ENCODE peak calls at places on chromosomes 12 and 14, in six cellular contexts. One of them, this sample, is unnamed.

GRCh38 chr12:52210186-52210924 is 18.5 kb upstream of the KRT80 start:
- DNase-seq in aorta: no peak
- DNase-seq in A549: peak
- DNase-seq in heart right ventricle: no peak
- DNase-seq in lung: no peak
- DNase-seq in tibial artery: peak
- DNase-seq in this sample: peak

GRCh38 chr12:67069451-67070306 is 199.5 kb upstream of the CAND1 start:
- DNase-seq in aorta: no peak
- DNase-seq in A549: peak
- DNase-seq in heart right ventricle: no peak
- DNase-seq in lung: peak
- DNase-seq in tibial artery: peak
- DNase-seq in this sample: no peak

GRCh38 chr12:123478762-123479161 is 20.8 kb downstream of the SNRNP35 start:
- DNase-seq in aorta: peak
- DNase-seq in A549: no peak
- DNase-seq in heart right ventricle: peak
- DNase-seq in lung: no peak
- DNase-seq in tibial artery: peak
- DNase-seq in this sample: peak

GRCh38 chr12:13097526-13097925 is 5.9 kb downstream of the GSG1 start:
- DNase-seq in aorta: peak
- DNase-seq in A549: no peak
- DNase-seq in heart right ventricle: no peak
- DNase-seq in lung: no peak
- DNase-seq in tibial artery: no peak
- DNase-seq in this sample: no peak

GRCh38 chr12:72792889-72793288 is 520.7 kb downstream of the TRHDE start:
- DNase-seq in aorta: no peak
- DNase-seq in A549: no peak
- DNase-seq in heart right ventricle: no peak
- DNase-seq in lung: no peak
- DNase-seq in tibial artery: no peak
- DNase-seq in this sample: no peak

GRCh38 chr14:99514552-99515300 is 33.5 kb downstream of the CCNK start:
- DNase-seq in aorta: peak
- DNase-seq in A549: no peak
- DNase-seq in heart right ventricle: no peak
- DNase-seq in lung: no peak
- DNase-seq in tibial artery: peak
- DNase-seq in this sample: no peak

GRCh38 chr12:26204612-26205289 is 9.4 kb downstream of the SSPN start:
- DNase-seq in aorta: no peak
- DNase-seq in A549: no peak
- DNase-seq in heart right ventricle: no peak
- DNase-seq in lung: no peak
- DNase-seq in tibial artery: no peak
- DNase-seq in this sample: no peak

GRCh38 chr14:38243696-38244250 is 12.1 kb downstream of the CLEC14A start:
- DNase-seq in aorta: no peak
- DNase-seq in A549: no peak
- DNase-seq in heart right ventricle: no peak
- DNase-seq in lung: no peak
- DNase-seq in tibial artery: no peak
- DNase-seq in this sample: no peak

GRCh38 chr14:96176811-96177211 is 27.8 kb upstream of the BDKRB2 start:
- DNase-seq in aorta: no peak
- DNase-seq in A549: no peak
- DNase-seq in heart right ventricle: peak
- DNase-seq in lung: no peak
- DNase-seq in tibial artery: no peak
- DNase-seq in this sample: no peak

GRCh38 chr12:71014180-71014785 is 93.7 kb upstream of the PTPRR start:
- DNase-seq in aorta: no peak
- DNase-seq in A549: peak
- DNase-seq in heart right ventricle: no peak
- DNase-seq in lung: no peak
- DNase-seq in tibial artery: no peak
- DNase-seq in this sample: peak

GRCh38 chr12:52628841-52629240 is 10.5 kb upstream of the KRT73 start:
- DNase-seq in aorta: no peak
- DNase-seq in A549: no peak
- DNase-seq in heart right ventricle: no peak
- DNase-seq in lung: no peak
- DNase-seq in tibial artery: no peak
- DNase-seq in this sample: no peak

GRCh38 chr14:56008160-56008559 is 110.1 kb upstream of the PELI2 start:
- DNase-seq in aorta: no peak
- DNase-seq in A549: no peak
- DNase-seq in heart right ventricle: no peak
- DNase-seq in lung: no peak
- DNase-seq in tibial artery: no peak
- DNase-seq in this sample: no peak

GRCh38 chr14:49879683-49880204 is 13.1 kb upstream of the ARF6 start:
- DNase-seq in aorta: peak
- DNase-seq in A549: peak
- DNase-seq in heart right ventricle: peak
- DNase-seq in lung: no peak
- DNase-seq in tibial artery: no peak
- DNase-seq in this sample: no peak

GRCh38 chr12:19846561-19846960 is 407.3 kb downstream of the AEBP2 start:
- DNase-seq in aorta: no peak
- DNase-seq in A549: peak
- DNase-seq in heart right ventricle: no peak
- DNase-seq in lung: no peak
- DNase-seq in tibial artery: no peak
- DNase-seq in this sample: peak

GRCh38 chr14:24535737-24536136 is 27.7 kb upstream of the CMA1 start:
- DNase-seq in aorta: no peak
- DNase-seq in A549: no peak
- DNase-seq in heart right ventricle: no peak
- DNase-seq in lung: no peak
- DNase-seq in tibial artery: no peak
- DNase-seq in this sample: no peak

GRCh38 chr12:44224399-44224798 is 388.5 kb downstream of the TMEM117 start:
- DNase-seq in aorta: no peak
- DNase-seq in A549: no peak
- DNase-seq in heart right ventricle: no peak
- DNase-seq in lung: no peak
- DNase-seq in tibial artery: no peak
- DNase-seq in this sample: no peak

GRCh38 chr14:84375235-84375634 is 1154.7 kb upstream of the FLRT2 start:
- DNase-seq in aorta: no peak
- DNase-seq in A549: no peak
- DNase-seq in heart right ventricle: no peak
- DNase-seq in lung: no peak
- DNase-seq in tibial artery: no peak
- DNase-seq in this sample: no peak

GRCh38 chr14:104342435-104343293 is 204.3 kb downstream of the KIF26A start:
- DNase-seq in aorta: peak
- DNase-seq in A549: no peak
- DNase-seq in heart right ventricle: no peak
- DNase-seq in lung: no peak
- DNase-seq in tibial artery: peak
- DNase-seq in this sample: no peak

GRCh38 chr14:72736791-72737559 is 156.9 kb downstream of the DPF3 start:
- DNase-seq in aorta: no peak
- DNase-seq in A549: no peak
- DNase-seq in heart right ventricle: no peak
- DNase-seq in lung: no peak
- DNase-seq in tibial artery: peak
- DNase-seq in this sample: no peak

GRCh38 chr14:72558721-72559120 is 335.2 kb downstream of the DPF3 start:
- DNase-seq in aorta: no peak
- DNase-seq in A549: no peak
- DNase-seq in heart right ventricle: no peak
- DNase-seq in lung: no peak
- DNase-seq in tibial artery: no peak
- DNase-seq in this sample: peak

GRCh38 chr12:113231275-113232231 is 10.3 kb downstream of the TPCN1 start:
- DNase-seq in aorta: peak
- DNase-seq in A549: peak
- DNase-seq in heart right ventricle: no peak
- DNase-seq in lung: no peak
- DNase-seq in tibial artery: peak
- DNase-seq in this sample: peak

GRCh38 chr12:102885043-102885932 is 31.8 kb downstream of the PAH start:
- DNase-seq in aorta: no peak
- DNase-seq in A549: no peak
- DNase-seq in heart right ventricle: no peak
- DNase-seq in lung: no peak
- DNase-seq in tibial artery: no peak
- DNase-seq in this sample: no peak

GRCh38 chr14:24382103-24382377 is 14.1 kb downstream of the NFATC4 start:
- DNase-seq in aorta: no peak
- DNase-seq in A549: no peak
- DNase-seq in heart right ventricle: no peak
- DNase-seq in lung: no peak
- DNase-seq in tibial artery: no peak
- DNase-seq in this sample: no peak

GRCh38 chr12:57582440-57582839 is 8.6 kb upstream of the PIP4K2C start:
- DNase-seq in aorta: no peak
- DNase-seq in A549: no peak
- DNase-seq in heart right ventricle: no peak
- DNase-seq in lung: no peak
- DNase-seq in tibial artery: no peak
- DNase-seq in this sample: no peak

GRCh38 chr12:124940393-124941169 is 26.1 kb upstream of the UBC start:
- DNase-seq in aorta: peak
- DNase-seq in A549: peak
- DNase-seq in heart right ventricle: peak
- DNase-seq in lung: peak
- DNase-seq in tibial artery: peak
- DNase-seq in this sample: peak

GRCh38 chr12:59041241-59042121 is 121.2 kb upstream of the LRIG3 start:
- DNase-seq in aorta: no peak
- DNase-seq in A549: peak
- DNase-seq in heart right ventricle: no peak
- DNase-seq in lung: no peak
- DNase-seq in tibial artery: no peak
- DNase-seq in this sample: peak

GRCh38 chr14:21525571-21525970 is 575 bp downstream of the SALL2 start:
- DNase-seq in aorta: no peak
- DNase-seq in A549: no peak
- DNase-seq in heart right ventricle: no peak
- DNase-seq in lung: no peak
- DNase-seq in tibial artery: no peak
- DNase-seq in this sample: no peak

GRCh38 chr14:89473979-89474378 is 56.9 kb upstream of the FOXN3 start:
- DNase-seq in aorta: no peak
- DNase-seq in A549: no peak
- DNase-seq in heart right ventricle: no peak
- DNase-seq in lung: no peak
- DNase-seq in tibial artery: no peak
- DNase-seq in this sample: no peak

GRCh38 chr12:118059645-118060275 is 1.2 kb downstream of the WSB2 start:
- DNase-seq in aorta: no peak
- DNase-seq in A549: no peak
- DNase-seq in heart right ventricle: no peak
- DNase-seq in lung: no peak
- DNase-seq in tibial artery: no peak
- DNase-seq in this sample: no peak

DNA sequence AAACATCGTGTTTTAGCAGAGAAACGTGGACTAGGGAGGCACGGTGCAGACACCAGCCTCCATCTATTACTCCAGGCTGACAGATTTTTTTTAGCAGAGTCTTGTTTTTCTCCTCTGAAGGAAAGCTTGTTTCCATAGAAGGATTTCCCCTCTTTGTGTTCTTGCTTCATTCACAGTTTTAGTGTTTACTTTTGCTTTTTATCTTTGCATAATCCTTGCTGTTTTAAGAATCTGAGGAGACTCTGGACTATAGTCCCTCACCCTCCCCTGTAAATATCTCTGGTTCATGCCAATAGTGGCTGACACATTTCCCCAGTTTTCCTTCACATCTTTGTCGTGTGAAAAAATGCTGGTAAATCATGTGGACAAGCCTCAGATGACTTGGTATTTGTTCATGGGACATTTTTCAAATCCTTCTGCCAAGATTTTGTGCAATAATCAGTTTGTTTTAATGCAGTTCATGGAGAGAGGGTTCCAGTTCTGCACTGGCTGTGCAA is 39.9 kb upstream of the TMCC3 start:
- DNase-seq in aorta: no peak
- DNase-seq in A549: no peak
- DNase-seq in heart right ventricle: no peak
- DNase-seq in lung: no peak
- DNase-seq in tibial artery: no peak
- DNase-seq in this sample: no peak
- H3K27ac ChIP-seq in aorta: peak
- H3K27ac ChIP-seq in A549: peak
- H3K27ac ChIP-seq in heart right ventricle: no peak
- H3K27ac ChIP-seq in lung: peak
- H3K27ac ChIP-seq in tibial artery: peak
- H3K27ac ChIP-seq in this sample: no peak

GRCh38 chr14:58270628-58271027 is 26.0 kb downstream of the PSMA3 start:
- DNase-seq in aorta: no peak
- DNase-seq in A549: no peak
- DNase-seq in heart right ventricle: no peak
- DNase-seq in lung: no peak
- DNase-seq in tibial artery: no peak
- DNase-seq in this sample: no peak

GRCh38 chr14:58272589-58273372 is 25.6 kb upstream of the ARID4A start:
- DNase-seq in aorta: no peak
- DNase-seq in A549: peak
- DNase-seq in heart right ventricle: peak
- DNase-seq in lung: peak
- DNase-seq in tibial artery: no peak
- DNase-seq in this sample: no peak

GRCh38 chr14:58276208-58276607 is 22.1 kb upstream of the ARID4A start:
- DNase-seq in aorta: no peak
- DNase-seq in A549: no peak
- DNase-seq in heart right ventricle: no peak
- DNase-seq in lung: no peak
- DNase-seq in tibial artery: no peak
- DNase-seq in this sample: no peak

GRCh38 chr14:58278177-58278576 is 20.2 kb upstream of the ARID4A start:
- DNase-seq in aorta: no peak
- DNase-seq in A549: no peak
- DNase-seq in heart right ventricle: no peak
- DNase-seq in lung: no peak
- DNase-seq in tibial artery: no peak
- DNase-seq in this sample: no peak

GRCh38 chr14:58275527-58276190 is 22.7 kb upstream of the ARID4A start:
- DNase-seq in aorta: no peak
- DNase-seq in A549: no peak
- DNase-seq in heart right ventricle: no peak
- DNase-seq in lung: no peak
- DNase-seq in tibial artery: no peak
- DNase-seq in this sample: no peak
- H3K27ac ChIP-seq in aorta: no peak
- H3K27ac ChIP-seq in A549: no peak
- H3K27ac ChIP-seq in heart right ventricle: no peak
- H3K27ac ChIP-seq in lung: no peak
- H3K27ac ChIP-seq in tibial artery: no peak
- H3K27ac ChIP-seq in this sample: no peak

GRCh38 chr12:6221146-6221545 is 20.9 kb downstream of the CD9 start:
- DNase-seq in aorta: no peak
- DNase-seq in A549: no peak
- DNase-seq in heart right ventricle: no peak
- DNase-seq in lung: no peak
- DNase-seq in tibial artery: no peak
- DNase-seq in this sample: no peak
- H3K27ac ChIP-seq in aorta: peak
- H3K27ac ChIP-seq in A549: no peak
- H3K27ac ChIP-seq in heart right ventricle: peak
- H3K27ac ChIP-seq in lung: no peak
- H3K27ac ChIP-seq in tibial artery: peak
- H3K27ac ChIP-seq in this sample: no peak

GRCh38 chr12:16449459-16449858 is 102.0 kb downstream of the MGST1 start:
- DNase-seq in aorta: no peak
- DNase-seq in A549: no peak
- DNase-seq in heart right ventricle: no peak
- DNase-seq in lung: no peak
- DNase-seq in tibial artery: no peak
- DNase-seq in this sample: no peak
- H3K27ac ChIP-seq in aorta: no peak
- H3K27ac ChIP-seq in A549: no peak
- H3K27ac ChIP-seq in heart right ventricle: no peak
- H3K27ac ChIP-seq in lung: no peak
- H3K27ac ChIP-seq in tibial artery: no peak
- H3K27ac ChIP-seq in this sample: no peak

This sample was measured in RWPE1.